ENCODE peak calls at places on chromosomes 2 and 18, in ten cellular contexts. Q is IMR-90, J is vagina, U is body of pancreas, H is A549, S is heart left ventricle, R is Peyer's patch, I is ovary, B is transverse colon, E is adrenal gland. Z is an unnamed sample. For H3K9me3, the result is how much of the 10 kb centered on the place peaks cover.

GRCh38 chr2:234763051-234763909 is 188.5 kb upstream of the SH3BP4 start:
- DNase-seq in Q (peak), J (no peak), U (no peak), H (no peak), S (peak), R (no peak), I (no peak), B (no peak), E (no peak), Z (no peak)

GRCh38 chr2:13545320-13545719 is 828.6 kb downstream of the TRIB2 start:
- DNase-seq in Q (no peak), J (no peak), U (no peak), H (no peak), S (no peak), R (no peak), I (no peak), B (no peak), E (no peak), Z (no peak)

GRCh38 chr2:70988151-70988550 is 6.5 kb downstream of the TEX261 start:
- DNase-seq in Q (no peak), J (peak), U (no peak), H (no peak), S (no peak), R (no peak), I (no peak), B (no peak), E (no peak), Z (peak)

GRCh38 chr18:23209031-23209430 is 73.7 kb downstream of the CABLES1 start:
- DNase-seq in Q (peak), J (no peak), U (no peak), H (no peak), S (no peak), R (no peak), I (no peak), B (no peak), E (no peak), Z (no peak)

GRCh38 chr18:64100136-64100922 is 48.6 kb downstream of the LINC00305 start:
- DNase-seq in Q (no peak), J (no peak), U (no peak), H (no peak), S (no peak), R (no peak), I (no peak), B (no peak), E (no peak), Z (no peak)

GRCh38 chr2:127415593-127416485 is 2.4 kb upstream of the PROC start:
- DNase-seq in Q (no peak), J (no peak), U (peak), H (peak), S (peak), R (peak), I (peak), B (peak), E (peak), Z (no peak)

GRCh38 chr18:7856099-7856498 is 289.0 kb downstream of the PTPRM start:
- DNase-seq in Q (peak), J (no peak), U (no peak), H (no peak), S (no peak), R (no peak), I (no peak), B (no peak), E (no peak), Z (no peak)

GRCh38 chr18:46002934-46003333 is 35.8 kb upstream of the EPG5 start:
- DNase-seq in Q (no peak), J (no peak), U (no peak), H (no peak), S (no peak), R (no peak), I (no peak), B (no peak), E (no peak), Z (no peak)

GRCh38 chr2:54635554-54636152 is 87.8 kb upstream of the EML6 start:
- DNase-seq in Q (peak), J (no peak), U (no peak), H (no peak), S (no peak), R (no peak), I (no peak), B (no peak), E (no peak), Z (no peak)

GRCh38 chr2:25700221-25700660 is 26.9 kb upstream of the DTNB start:
- DNase-seq in Q (peak), J (no peak), U (peak), H (peak), S (no peak), R (no peak), I (no peak), B (no peak), E (peak), Z (no peak)

GRCh38 chr2:119136093-119136492 is 22.5 kb downstream of the C1QL2 start:
- DNase-seq in Q (no peak), J (no peak), U (no peak), H (no peak), S (no peak), R (no peak), I (no peak), B (no peak), E (no peak), Z (no peak)

GRCh38 chr2:200278694-200279316 is 27.7 kb upstream of the SPATS2L start:
- DNase-seq in Q (no peak), J (no peak), U (no peak), H (no peak), S (no peak), R (no peak), I (no peak), B (no peak), E (no peak), Z (no peak)

GRCh38 chr2:30229596-30229995 is 1.7 kb upstream of the LBH start:
- DNase-seq in Q (no peak), J (no peak), U (no peak), H (no peak), S (no peak), R (no peak), I (no peak), B (no peak), E (no peak), Z (peak)

GRCh38 chr2:30232027-30232800 is 880 bp downstream of the LBH start:
- DNase-seq in Q (peak), J (no peak), U (peak), H (peak), S (peak), R (peak), I (peak), B (peak), E (peak), Z (peak)

GRCh38 chr2:30230479-30230854 is 867 bp upstream of the LBH start:
- DNase-seq in Q (peak), J (no peak), U (no peak), H (no peak), S (peak), R (no peak), I (peak), B (no peak), E (no peak), Z (peak)

GRCh38 chr2:30231726-30232026 is 342 bp downstream of the LBH start:
- DNase-seq in Q (no peak), J (no peak), U (no peak), H (peak), S (no peak), R (no peak), I (no peak), B (no peak), E (no peak), Z (no peak)

GRCh38 chr2:30230855-30231725 is at the start of gene LBH:
- DNase-seq in Q (peak), J (no peak), U (peak), H (peak), S (peak), R (peak), I (peak), B (peak), E (peak), Z (peak)
- TF ChIP-seq POLR2A in Q (peak), J (peak), U (peak), H (peak), S (peak), R (peak), I (peak), B (peak), E (peak), Z (peak)

GRCh38 chr2:122145805-122146204 is 390.4 kb downstream of the TSN start:
- DNase-seq in Q (no peak), J (peak), U (no peak), H (no peak), S (no peak), R (no peak), I (no peak), B (no peak), E (no peak), Z (no peak)
- TF ChIP-seq CTCF in Q (no peak), J (no peak), U (no peak), H (no peak), S (no peak), R (no peak), I (no peak), B (no peak), E (no peak), Z (no peak)

GRCh38 chr2:4174796-4175195 is 471.4 kb downstream of the DCDC2C start:
- DNase-seq in Q (no peak), J (no peak), U (no peak), H (no peak), S (no peak), R (no peak), I (no peak), B (no peak), E (no peak), Z (no peak)

DNA sequence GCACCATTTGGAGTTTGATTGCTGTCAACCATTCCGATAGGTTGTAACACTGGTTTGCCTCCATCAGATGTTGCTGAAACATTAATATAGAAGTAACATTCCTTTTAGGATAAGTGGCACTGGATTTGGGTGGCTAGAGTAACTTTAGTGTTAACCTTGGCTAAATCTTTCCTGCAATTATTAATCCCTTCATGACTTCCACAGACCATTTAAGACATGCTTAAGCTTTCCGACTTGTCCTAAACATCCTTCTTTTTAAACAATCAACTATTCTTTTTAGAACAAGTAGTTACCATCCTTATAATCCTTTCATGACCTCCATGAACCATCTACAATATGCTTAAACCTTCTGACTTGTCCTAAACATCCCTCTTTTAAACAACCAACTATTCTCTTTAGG is 465.5 kb downstream of the DCDC2C start:
- DNase-seq in Q (no peak), J (no peak), U (no peak), H (no peak), S (no peak), R (no peak), I (no peak), B (no peak), E (no peak), Z (no peak)
- H3K9me3 ChIP-seq in Q (under half), J (under half), U (under half), H (under half), S (half or more), R (under half), I (under half), B (under half), E (under half), Z (under half)

GRCh38 chr2:148982282-148982681 is 56.2 kb upstream of the LYPD6B start:
- DNase-seq in Q (no peak), J (no peak), U (no peak), H (no peak), S (no peak), R (no peak), I (no peak), B (no peak), E (no peak), Z (no peak)
- TF ChIP-seq POLR2A in Q (no peak), J (no peak), U (no peak), H (no peak), S (no peak), R (no peak), I (no peak), B (no peak), E (no peak), Z (no peak)

DNA sequence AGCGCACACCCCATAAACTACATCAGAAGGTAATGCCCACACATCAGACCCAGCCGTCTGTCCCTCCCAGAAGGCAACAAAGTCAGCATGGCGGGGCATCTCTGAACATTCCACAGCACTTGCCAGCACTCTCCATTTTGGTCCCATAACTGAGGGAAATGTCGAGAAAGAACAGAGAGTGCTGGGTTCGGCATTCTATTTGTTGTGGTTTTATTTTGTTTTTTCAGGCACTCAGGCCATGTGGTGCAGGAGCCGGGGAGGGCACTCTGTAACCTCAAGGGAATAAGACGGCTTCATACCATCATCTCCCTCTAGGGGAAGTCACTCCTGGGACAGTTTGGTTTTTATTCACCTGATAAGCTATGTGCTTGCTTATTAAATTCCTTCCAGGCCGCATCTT is 156.0 kb downstream of the SEPTIN10 start:
- DNase-seq in Q (no peak), J (no peak), U (no peak), H (no peak), S (no peak), R (no peak), I (no peak), B (no peak), E (no peak), Z (peak)
- TF ChIP-seq CTCF in Q (peak), J (no peak), U (no peak), H (no peak), S (no peak), R (no peak), I (no peak), B (no peak), E (no peak), Z (no peak)

GRCh38 chr2:231715499-231715837 is 7.1 kb downstream of the PTMA start:
- DNase-seq in Q (no peak), J (no peak), U (no peak), H (no peak), S (no peak), R (no peak), I (no peak), B (no peak), E (no peak), Z (no peak)
- H3K9me3 ChIP-seq in Q (under half), J (under half), U (under half), H (under half), S (under half), R (under half), I (under half), B (under half), E (under half), Z (under half)

GRCh38 chr18:11908182-11909080 is at the start of gene MPPE1:
- DNase-seq in Q (peak), J (no peak), U (peak), H (peak), S (peak), R (peak), I (peak), B (peak), E (peak), Z (peak)
- TF ChIP-seq POLR2A in Q (peak), J (peak), U (peak), H (peak), S (peak), R (peak), I (peak), B (peak), E (no peak), Z (peak)